ENCODE peak calls at places on chromosomes 2 and 18, in five cellular contexts. G is mesendoderm, W is mesenchymal stem cell, I is IMR-90, Q is H1. R is an unnamed sample.

GRCh38 chr2:184577056-184577455 is 21.3 kb upstream of the ZNF804A start:
- DNase-seq in G (no peak), W (no peak), I (no peak), Q (no peak), R (no peak)

GRCh38 chr18:5943514-5943913 is 48.2 kb upstream of the TMEM200C start:
- DNase-seq in G (no peak), W (no peak), I (peak), Q (no peak), R (no peak)

GRCh38 chr2:31271851-31272267 is 37.9 kb downstream of the EHD3 start:
- DNase-seq in G (peak), W (peak), I (peak), Q (no peak), R (no peak)

GRCh38 chr2:176924909-176925548 is 287.6 kb upstream of the HNRNPA3 start:
- DNase-seq in G (no peak), W (no peak), I (no peak), Q (no peak), R (no peak)

GRCh38 chr2:44912660-44913059 is 28.8 kb upstream of the SIX3 start:
- DNase-seq in G (peak), W (no peak), I (peak), Q (no peak), R (no peak)

GRCh38 chr2:226184940-226185575 is 614.6 kb downstream of the IRS1 start:
- DNase-seq in G (no peak), W (peak), I (peak), Q (no peak), R (no peak)

GRCh38 chr2:175063741-175064140 is 58.6 kb upstream of the CHN1 start:
- DNase-seq in G (no peak), W (peak), I (peak), Q (no peak), R (no peak)

GRCh38 chr2:26724004-26724750 is 31.7 kb downstream of the KCNK3 start:
- DNase-seq in G (no peak), W (peak), I (peak), Q (no peak), R (no peak)

GRCh38 chr2:53490659-53491058 is 276.9 kb upstream of the CHAC2 start:
- DNase-seq in G (no peak), W (peak), I (peak), Q (no peak), R (no peak)

GRCh38 chr2:241088376-241088775 is 13.7 kb downstream of the MTERF4 start:
- DNase-seq in G (no peak), W (no peak), I (no peak), Q (no peak), R (no peak)

GRCh38 chr2:174145827-174146226 is 102.5 kb downstream of the OLA1 start:
- DNase-seq in G (peak), W (no peak), I (no peak), Q (no peak), R (no peak)

GRCh38 chr2:125085904-125086303 is 1060.8 kb downstream of the CNTNAP5 start:
- DNase-seq in G (no peak), W (no peak), I (no peak), Q (no peak), R (no peak)

GRCh38 chr18:62365420-62365819 is 40.3 kb downstream of the TNFRSF11A start:
- DNase-seq in G (no peak), W (no peak), I (no peak), Q (no peak), R (no peak)

GRCh38 chr18:33135951-33136660 is 304.4 kb downstream of the CCDC178 start:
- DNase-seq in G (no peak), W (peak), I (no peak), Q (no peak), R (no peak)

GRCh38 chr2:199602271-199602895 is 144.6 kb upstream of the SATB2 start:
- DNase-seq in G (peak), W (no peak), I (no peak), Q (no peak), R (no peak)

GRCh38 chr2:235008584-235009044 is 56.8 kb downstream of the SH3BP4 start:
- DNase-seq in G (peak), W (no peak), I (no peak), Q (no peak), R (no peak)

GRCh38 chr18:56068030-56068671 is 480.2 kb upstream of the TCF4 start:
- DNase-seq in G (peak), W (peak), I (peak), Q (no peak), R (no peak)

GRCh38 chr2:18380316-18380715 is 180.1 kb downstream of the RDH14 start:
- DNase-seq in G (no peak), W (no peak), I (no peak), Q (no peak), R (no peak)

GRCh38 chr2:237917696-237918374 is 49.0 kb upstream of the UBE2F start:
- DNase-seq in G (no peak), W (no peak), I (no peak), Q (no peak), R (no peak)

GRCh38 chr2:86622409-86622877 is 1.2 kb downstream of the RNF103 start:
- DNase-seq in G (peak), W (peak), I (peak), Q (peak), R (peak)

GRCh38 chr2:149329470-149330126 is 789 bp upstream of the LYPD6 start:
- DNase-seq in G (peak), W (peak), I (peak), Q (peak), R (peak)

GRCh38 chr2:56537756-56538155 is 354.0 kb downstream of the CCDC85A start:
- DNase-seq in G (no peak), W (no peak), I (no peak), Q (no peak), R (no peak)

GRCh38 chr18:58354791-58355190 is 274.1 kb downstream of the ALPK2 start:
- DNase-seq in G (no peak), W (no peak), I (no peak), Q (no peak), R (no peak)

GRCh38 chr2:233162770-233163169 is 88.7 kb upstream of the ATG16L1 start:
- DNase-seq in G (no peak), W (no peak), I (no peak), Q (no peak), R (no peak)

GRCh38 chr2:14535156-14535555 is 97.4 kb upstream of the LRATD1 start:
- DNase-seq in G (peak), W (no peak), I (no peak), Q (no peak), R (no peak)

GRCh38 chr2:230687498-230687897 is 25.1 kb upstream of the CAB39 start:
- DNase-seq in G (no peak), W (peak), I (peak), Q (no peak), R (no peak)

GRCh38 chr2:158968396-158969161 is at the start of gene TANC1:
- DNase-seq in G (peak), W (peak), I (peak), Q (peak), R (peak)

GRCh38 chr2:121144111-121144510 is 140.9 kb downstream of the TFCP2L1 start:
- DNase-seq in G (no peak), W (no peak), I (no peak), Q (no peak), R (no peak)

GRCh38 chr2:46041434-46041833 is 255.8 kb upstream of the EPAS1 start:
- DNase-seq in G (no peak), W (no peak), I (peak), Q (no peak), R (no peak)

GRCh38 chr18:22349317-22349898 is 68.3 kb downstream of the CTAGE1 start:
- DNase-seq in G (no peak), W (peak), I (no peak), Q (no peak), R (no peak)

GRCh38 chr2:46361920-46362666 is 64.9 kb downstream of the EPAS1 start:
- DNase-seq in G (no peak), W (no peak), I (no peak), Q (no peak), R (no peak)

GRCh38 chr2:44616616-44617266 is 255.0 kb downstream of the CAMKMT start:
- DNase-seq in G (no peak), W (no peak), I (no peak), Q (no peak), R (no peak)

DNA sequence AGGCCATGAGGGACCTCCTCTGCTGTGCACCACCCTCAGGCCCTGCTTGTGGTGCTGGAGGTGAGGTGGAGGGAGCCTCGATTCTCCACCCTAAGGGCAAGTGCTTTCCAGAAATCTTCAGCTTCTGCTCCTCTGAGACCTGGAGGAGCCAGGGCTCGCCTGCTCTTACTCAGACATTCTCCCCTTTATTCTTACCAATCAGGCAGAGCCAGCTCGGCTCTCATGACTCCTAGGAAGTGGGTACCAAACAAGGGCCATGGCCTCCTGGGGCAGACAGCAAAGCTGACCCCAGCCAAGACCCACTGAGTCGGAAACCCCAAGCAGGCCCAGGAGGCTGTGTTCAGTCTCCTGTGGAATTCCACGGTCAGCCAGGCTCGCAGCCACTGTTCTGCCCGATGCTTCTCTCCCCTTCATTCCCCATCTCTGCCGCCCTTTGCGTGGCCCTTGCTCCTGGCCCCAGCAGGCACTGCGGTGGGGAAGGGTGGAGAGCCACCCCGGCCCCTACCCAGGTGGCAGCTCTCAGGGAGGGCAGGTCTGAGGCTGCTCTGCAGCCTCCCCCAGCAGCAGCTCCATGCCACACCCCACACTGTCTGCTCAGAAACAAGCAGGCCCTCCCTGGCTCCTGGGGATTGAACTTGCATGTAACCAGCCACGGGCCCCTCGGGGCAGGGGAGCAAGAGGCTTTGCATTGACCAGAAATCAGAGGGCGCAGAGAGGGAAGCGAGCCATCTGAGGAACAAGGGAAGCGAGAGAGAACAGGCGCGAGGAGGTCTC is 24.0 kb downstream of the HS1BP3 start:
- DNase-seq in G (no peak), W (no peak), I (no peak), Q (no peak), R (no peak)
- H3K18ac ChIP-seq in G (no peak), W (no peak), I (no peak), Q (no peak), R (peak)

GRCh38 chr2:10146366-10147005 is 23.9 kb downstream of the RRM2 start:
- DNase-seq in G (no peak), W (no peak), I (no peak), Q (no peak), R (no peak)

GRCh38 chr2:10150436-10150835 is 27.9 kb downstream of the RRM2 start:
- DNase-seq in G (no peak), W (no peak), I (no peak), Q (no peak), R (no peak)

GRCh38 chr2:10148268-10148667 is 25.7 kb downstream of the RRM2 start:
- DNase-seq in G (no peak), W (no peak), I (no peak), Q (no peak), R (no peak)

GRCh38 chr2:10149684-10150083 is 27.1 kb downstream of the RRM2 start:
- DNase-seq in G (peak), W (no peak), I (no peak), Q (no peak), R (no peak)

GRCh38 chr2:10151462-10151861 is 28.9 kb downstream of the RRM2 start:
- DNase-seq in G (no peak), W (no peak), I (no peak), Q (no peak), R (no peak)
- H3K18ac ChIP-seq in G (no peak), W (no peak), I (no peak), Q (no peak), R (no peak)

GRCh38 chr2:20567159-20567925 is 83.6 kb downstream of the HS1BP3 start:
- DNase-seq in G (peak), W (no peak), I (no peak), Q (peak), R (peak)

GRCh38 chr2:20563251-20563650 is 87.6 kb downstream of the HS1BP3 start:
- DNase-seq in G (no peak), W (no peak), I (no peak), Q (no peak), R (no peak)

GRCh38 chr2:20565623-20566236 is 85.2 kb downstream of the HS1BP3 start:
- DNase-seq in G (no peak), W (peak), I (no peak), Q (no peak), R (no peak)

GRCh38 chr2:20563833-20564232 is 87.1 kb downstream of the HS1BP3 start:
- DNase-seq in G (no peak), W (no peak), I (peak), Q (no peak), R (no peak)

DNA sequence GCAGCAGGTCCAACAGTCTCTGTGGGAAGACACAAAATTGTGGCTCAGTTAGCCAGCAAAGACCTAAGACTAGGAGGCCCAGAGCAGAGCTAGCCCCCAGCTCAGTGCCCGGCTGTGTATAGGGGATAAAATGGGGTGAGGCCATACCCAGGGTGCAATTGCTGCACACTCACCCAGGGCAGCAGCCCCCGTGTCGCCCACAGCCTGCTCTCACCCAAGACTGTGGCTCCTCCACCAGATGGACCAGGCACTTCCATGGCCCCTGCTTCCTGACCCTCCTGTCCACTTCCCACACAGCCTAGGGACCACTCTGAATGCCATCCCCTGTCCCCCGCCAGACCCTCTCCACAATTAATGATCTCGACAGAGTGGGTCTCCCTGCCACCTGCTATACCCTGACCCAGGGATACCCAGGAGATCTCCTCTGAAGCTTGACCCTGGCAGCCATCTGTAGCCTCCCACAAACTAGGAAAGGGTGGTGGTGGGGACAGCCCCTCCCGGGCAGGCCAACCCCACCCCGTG is 85.7 kb downstream of the HS1BP3 start:
- DNase-seq in G (no peak), W (no peak), I (no peak), Q (no peak), R (no peak)
- H3K18ac ChIP-seq in G (no peak), W (no peak), I (no peak), Q (no peak), R (peak)

GRCh38 chr2:3317277-3317685 is 60.3 kb downstream of the EIPR1 start:
- DNase-seq in G (no peak), W (no peak), I (no peak), Q (no peak), R (no peak)
- H3K18ac ChIP-seq in G (no peak), W (no peak), I (no peak), Q (no peak), R (no peak)

DNA sequence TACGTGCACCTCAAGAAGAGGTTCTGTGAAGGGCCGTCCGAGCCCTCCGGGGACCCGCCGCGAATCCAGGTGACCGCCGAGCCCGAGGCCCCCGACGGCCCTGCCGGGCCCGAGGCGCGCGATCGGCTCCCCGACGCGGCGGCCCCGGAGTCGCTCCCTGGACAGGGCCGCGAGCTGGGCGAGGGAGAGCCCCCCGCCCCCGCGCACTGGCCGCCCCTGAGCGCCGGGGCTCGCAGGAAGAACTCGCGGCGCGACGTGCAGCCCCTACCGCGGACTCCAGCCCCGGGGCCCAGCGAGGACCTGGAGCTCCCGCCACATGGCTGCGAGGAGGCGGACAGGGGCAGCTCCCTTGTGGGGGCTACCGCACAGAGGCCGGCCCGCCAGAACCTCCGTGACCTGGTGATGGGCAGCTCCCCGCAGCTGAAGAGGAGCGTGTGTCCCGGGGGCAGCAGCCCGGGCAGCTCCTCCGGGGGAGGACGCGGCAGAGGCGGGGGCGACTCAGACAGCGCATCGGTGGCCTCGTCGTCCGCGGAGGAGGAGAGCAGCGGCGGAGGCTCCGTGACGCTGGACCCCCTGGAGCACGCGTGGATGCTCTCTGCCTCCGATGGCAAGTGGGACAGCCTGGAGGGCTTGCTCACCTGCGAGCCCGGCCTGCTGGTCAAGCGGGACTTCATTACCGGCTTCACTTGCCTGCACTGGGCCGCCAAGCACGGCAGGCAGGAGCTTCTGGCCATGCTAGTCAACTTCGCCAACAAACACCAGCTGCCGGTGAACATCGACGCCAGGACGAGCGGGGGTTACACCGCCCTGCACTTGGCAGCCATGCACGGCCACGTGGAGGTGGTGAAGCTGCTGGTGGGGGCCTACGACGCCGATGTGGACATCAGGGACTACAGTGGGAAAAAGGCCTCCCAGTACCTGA is 812 bp downstream of the SOWAHC start:
- DNase-seq in G (peak), W (peak), I (no peak), Q (peak), R (peak)
- H3K18ac ChIP-seq in G (peak), W (peak), I (no peak), Q (peak), R (peak)

GRCh38 chr2:36441816-36442215 is 86.2 kb downstream of the CRIM1 start:
- DNase-seq in G (no peak), W (no peak), I (peak), Q (no peak), R (no peak)

GRCh38 chr2:36438454-36438977 is 82.9 kb downstream of the CRIM1 start:
- DNase-seq in G (peak), W (peak), I (peak), Q (no peak), R (no peak)

GRCh38 chr2:36441065-36441625 is 85.6 kb downstream of the CRIM1 start:
- DNase-seq in G (no peak), W (no peak), I (no peak), Q (no peak), R (no peak)

GRCh38 chr2:36444206-36444605 is 88.6 kb downstream of the CRIM1 start:
- DNase-seq in G (no peak), W (no peak), I (no peak), Q (no peak), R (no peak)

GRCh38 chr2:36439084-36439483 is 83.5 kb downstream of the CRIM1 start:
- DNase-seq in G (no peak), W (no peak), I (no peak), Q (no peak), R (no peak)
- H3K18ac ChIP-seq in G (no peak), W (peak), I (peak), Q (no peak), R (no peak)